ENCODE peak calls at places on chromosomes 6 and 20, in ten cellular contexts. One of them, this sample, is unnamed.

GRCh38 chr6:90086517-90086916 is 192.2 kb downstream of the GJA10 start:
- DNase-seq in IMR-90: peak; percentile 54
- DNase-seq in CD8-positive, alpha-beta T cell: no peak
- DNase-seq in mesendoderm: peak; percentile 59
- DNase-seq in iPS DF 6.9: no peak
- DNase-seq in ovary: no peak
- DNase-seq in neuronal stem cell: no peak
- DNase-seq in right lobe of liver: no peak
- DNase-seq in BJ: no peak
- DNase-seq in mammary epithelial cell: peak; percentile 94
- DNase-seq in this sample: no peak

GRCh38 chr20:4457566-4458543 is 263.9 kb upstream of the PRND start:
- DNase-seq in IMR-90: no peak
- DNase-seq in CD8-positive, alpha-beta T cell: no peak
- DNase-seq in mesendoderm: peak; percentile 82
- DNase-seq in iPS DF 6.9: no peak
- DNase-seq in ovary: no peak
- DNase-seq in neuronal stem cell: peak; percentile 39
- DNase-seq in right lobe of liver: no peak
- DNase-seq in BJ: no peak
- DNase-seq in mammary epithelial cell: peak; percentile 71
- DNase-seq in this sample: no peak

GRCh38 chr6:53437557-53438202 is 88.9 kb upstream of the ELOVL5 start:
- DNase-seq in IMR-90: peak; percentile 91
- DNase-seq in CD8-positive, alpha-beta T cell: no peak
- DNase-seq in mesendoderm: peak; percentile 78
- DNase-seq in iPS DF 6.9: peak; percentile 13
- DNase-seq in ovary: peak; percentile 29
- DNase-seq in neuronal stem cell: peak; percentile 27
- DNase-seq in right lobe of liver: no peak
- DNase-seq in BJ: peak; percentile 49
- DNase-seq in mammary epithelial cell: peak; percentile 75
- DNase-seq in this sample: no peak

GRCh38 chr6:160394654-160395035 is 46.5 kb downstream of the SLC22A3 start:
- DNase-seq in IMR-90: no peak
- DNase-seq in CD8-positive, alpha-beta T cell: no peak
- DNase-seq in mesendoderm: peak; percentile 61
- DNase-seq in iPS DF 6.9: no peak
- DNase-seq in ovary: no peak
- DNase-seq in neuronal stem cell: no peak
- DNase-seq in right lobe of liver: peak; percentile 69
- DNase-seq in BJ: no peak
- DNase-seq in mammary epithelial cell: no peak
- DNase-seq in this sample: no peak

GRCh38 chr20:38952153-38952552 is 10.0 kb upstream of the DHX35 start:
- DNase-seq in IMR-90: no peak
- DNase-seq in CD8-positive, alpha-beta T cell: no peak
- DNase-seq in mesendoderm: no peak
- DNase-seq in iPS DF 6.9: no peak
- DNase-seq in ovary: no peak
- DNase-seq in neuronal stem cell: no peak
- DNase-seq in right lobe of liver: no peak
- DNase-seq in BJ: no peak
- DNase-seq in mammary epithelial cell: peak; percentile 14
- DNase-seq in this sample: no peak

GRCh38 chr6:157813757-157814455 is 9.1 kb upstream of the SNX9 start:
- DNase-seq in IMR-90: peak; percentile 82
- DNase-seq in CD8-positive, alpha-beta T cell: no peak
- DNase-seq in mesendoderm: no peak
- DNase-seq in iPS DF 6.9: no peak
- DNase-seq in ovary: peak; percentile 42
- DNase-seq in neuronal stem cell: no peak
- DNase-seq in right lobe of liver: no peak
- DNase-seq in BJ: peak; percentile 80
- DNase-seq in mammary epithelial cell: peak; percentile 71
- DNase-seq in this sample: no peak

GRCh38 chr6:20744911-20745557 is 210.8 kb downstream of the CDKAL1 start:
- DNase-seq in IMR-90: no peak
- DNase-seq in CD8-positive, alpha-beta T cell: no peak
- DNase-seq in mesendoderm: no peak
- DNase-seq in iPS DF 6.9: no peak
- DNase-seq in ovary: no peak
- DNase-seq in neuronal stem cell: no peak
- DNase-seq in right lobe of liver: no peak
- DNase-seq in BJ: no peak
- DNase-seq in mammary epithelial cell: no peak
- DNase-seq in this sample: no peak

GRCh38 chr6:156345700-156346099 is 431.5 kb upstream of the ARID1B start:
- DNase-seq in IMR-90: no peak
- DNase-seq in CD8-positive, alpha-beta T cell: peak; percentile 11
- DNase-seq in mesendoderm: no peak
- DNase-seq in iPS DF 6.9: no peak
- DNase-seq in ovary: no peak
- DNase-seq in neuronal stem cell: no peak
- DNase-seq in right lobe of liver: no peak
- DNase-seq in BJ: no peak
- DNase-seq in mammary epithelial cell: no peak
- DNase-seq in this sample: no peak

GRCh38 chr20:50625986-50626677 is 65.2 kb downstream of the RIPOR3 start:
- DNase-seq in IMR-90: peak; percentile 39
- DNase-seq in CD8-positive, alpha-beta T cell: no peak
- DNase-seq in mesendoderm: peak; percentile 93
- DNase-seq in iPS DF 6.9: no peak
- DNase-seq in ovary: peak; percentile 75
- DNase-seq in neuronal stem cell: no peak
- DNase-seq in right lobe of liver: no peak
- DNase-seq in BJ: no peak
- DNase-seq in mammary epithelial cell: no peak
- DNase-seq in this sample: no peak

GRCh38 chr6:108165714-108166663 is at the start of gene NR2E1:
- DNase-seq in IMR-90: peak; percentile 9
- DNase-seq in CD8-positive, alpha-beta T cell: no peak
- DNase-seq in mesendoderm: no peak
- DNase-seq in iPS DF 6.9: no peak
- DNase-seq in ovary: no peak
- DNase-seq in neuronal stem cell: no peak
- DNase-seq in right lobe of liver: no peak
- DNase-seq in BJ: no peak
- DNase-seq in mammary epithelial cell: peak; percentile 25
- DNase-seq in this sample: no peak

GRCh38 chr6:80425089-80425823 is 318.8 kb downstream of the BCKDHB start:
- DNase-seq in IMR-90: peak; percentile 99
- DNase-seq in CD8-positive, alpha-beta T cell: no peak
- DNase-seq in mesendoderm: no peak
- DNase-seq in iPS DF 6.9: no peak
- DNase-seq in ovary: no peak
- DNase-seq in neuronal stem cell: no peak
- DNase-seq in right lobe of liver: no peak
- DNase-seq in BJ: peak; percentile 99
- DNase-seq in mammary epithelial cell: peak; percentile 59
- DNase-seq in this sample: no peak

GRCh38 chr6:114989279-114989964 is 646.6 kb upstream of the HS3ST5 start:
- DNase-seq in IMR-90: no peak
- DNase-seq in CD8-positive, alpha-beta T cell: peak; percentile 20
- DNase-seq in mesendoderm: no peak
- DNase-seq in iPS DF 6.9: no peak
- DNase-seq in ovary: no peak
- DNase-seq in neuronal stem cell: no peak
- DNase-seq in right lobe of liver: no peak
- DNase-seq in BJ: no peak
- DNase-seq in mammary epithelial cell: no peak
- DNase-seq in this sample: no peak

GRCh38 chr6:42928748-42929087 is 562 bp upstream of the CNPY3 start:
- DNase-seq in IMR-90: no peak
- DNase-seq in CD8-positive, alpha-beta T cell: no peak
- DNase-seq in mesendoderm: no peak
- DNase-seq in iPS DF 6.9: no peak
- DNase-seq in ovary: no peak
- DNase-seq in neuronal stem cell: no peak
- DNase-seq in right lobe of liver: no peak
- DNase-seq in BJ: no peak
- DNase-seq in mammary epithelial cell: no peak
- DNase-seq in this sample: no peak

GRCh38 chr20:23049201-23049932 is at the start of gene THBD:
- DNase-seq in IMR-90: peak; percentile 12
- DNase-seq in CD8-positive, alpha-beta T cell: no peak
- DNase-seq in mesendoderm: peak; percentile 57
- DNase-seq in iPS DF 6.9: no peak
- DNase-seq in ovary: peak; percentile 64
- DNase-seq in neuronal stem cell: peak; percentile 30
- DNase-seq in right lobe of liver: peak; percentile 73
- DNase-seq in BJ: no peak
- DNase-seq in mammary epithelial cell: peak; percentile 70
- DNase-seq in this sample: peak; percentile 88

GRCh38 chr20:23048283-23049200 is 930 bp downstream of the THBD start:
- DNase-seq in IMR-90: peak; percentile 1
- DNase-seq in CD8-positive, alpha-beta T cell: no peak
- DNase-seq in mesendoderm: peak; percentile 74
- DNase-seq in iPS DF 6.9: no peak
- DNase-seq in ovary: peak; percentile 50
- DNase-seq in neuronal stem cell: peak; percentile 24
- DNase-seq in right lobe of liver: peak; percentile 84
- DNase-seq in BJ: no peak
- DNase-seq in mammary epithelial cell: peak; percentile 39
- DNase-seq in this sample: peak; percentile 88

GRCh38 chr20:23047738-23048214 is 1.7 kb downstream of the THBD start:
- DNase-seq in IMR-90: no peak
- DNase-seq in CD8-positive, alpha-beta T cell: no peak
- DNase-seq in mesendoderm: peak; percentile 43
- DNase-seq in iPS DF 6.9: no peak
- DNase-seq in ovary: no peak
- DNase-seq in neuronal stem cell: no peak
- DNase-seq in right lobe of liver: no peak
- DNase-seq in BJ: no peak
- DNase-seq in mammary epithelial cell: no peak
- DNase-seq in this sample: peak; percentile 78

GRCh38 chr20:23050847-23051627 is 1.6 kb upstream of the THBD start:
- DNase-seq in IMR-90: peak; percentile 52
- DNase-seq in CD8-positive, alpha-beta T cell: no peak
- DNase-seq in mesendoderm: peak; percentile 96
- DNase-seq in iPS DF 6.9: peak; percentile 87
- DNase-seq in ovary: peak; percentile 77
- DNase-seq in neuronal stem cell: peak; percentile 87
- DNase-seq in right lobe of liver: peak; percentile 71
- DNase-seq in BJ: no peak
- DNase-seq in mammary epithelial cell: peak; percentile 63
- DNase-seq in this sample: peak; percentile 91

GRCh38 chr20:23049933-23050838 is 714 bp upstream of the THBD start:
- DNase-seq in IMR-90: no peak
- DNase-seq in CD8-positive, alpha-beta T cell: no peak
- DNase-seq in mesendoderm: peak; percentile 65
- DNase-seq in iPS DF 6.9: no peak
- DNase-seq in ovary: peak; percentile 47
- DNase-seq in neuronal stem cell: peak; percentile 29
- DNase-seq in right lobe of liver: peak; percentile 67
- DNase-seq in BJ: no peak
- DNase-seq in mammary epithelial cell: peak; percentile 47
- DNase-seq in this sample: peak; percentile 83
- H3K27me3 ChIP-seq in IMR-90: peaks cover 74% of the 10 kb centered on the region
- H3K27me3 ChIP-seq in CD8-positive, alpha-beta T cell: no peaks in the 10 kb centered on the region
- H3K27me3 ChIP-seq in mesendoderm: peaks cover 10% of the 10 kb centered on the region
- H3K27me3 ChIP-seq in iPS DF 6.9: peaks cover 24% of the 10 kb centered on the region
- H3K27me3 ChIP-seq in ovary: no peaks in the 10 kb centered on the region
- H3K27me3 ChIP-seq in neuronal stem cell: peaks cover 81% of the 10 kb centered on the region
- H3K27me3 ChIP-seq in right lobe of liver: no peaks in the 10 kb centered on the region
- H3K27me3 ChIP-seq in BJ: peaks cover 27% of the 10 kb centered on the region
- H3K27me3 ChIP-seq in mammary epithelial cell: no peaks in the 10 kb centered on the region
- H3K27me3 ChIP-seq in this sample: peaks cover 27% of the 10 kb centered on the region

DNA sequence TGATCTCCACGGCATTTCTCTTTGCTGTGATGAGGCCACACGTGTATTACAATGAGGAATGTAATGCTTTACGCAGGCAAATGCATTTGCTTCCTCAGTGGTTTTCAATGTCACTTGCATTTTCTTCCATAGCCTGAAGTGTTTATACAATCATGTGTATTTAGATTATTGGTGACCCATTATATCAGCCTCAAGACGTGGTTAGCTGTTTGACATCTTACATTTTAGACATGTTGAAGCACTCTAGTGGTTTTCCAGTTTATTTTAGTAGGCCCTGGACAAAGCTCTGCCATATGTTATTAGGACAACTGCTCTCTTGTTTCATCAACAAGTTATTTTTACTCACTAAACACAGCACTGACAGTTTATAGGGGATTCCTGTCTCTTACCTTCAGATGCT is 200.4 kb downstream of the UTRN start:
- DNase-seq in IMR-90: peak; percentile 78
- DNase-seq in CD8-positive, alpha-beta T cell: no peak
- DNase-seq in mesendoderm: no peak
- DNase-seq in iPS DF 6.9: no peak
- DNase-seq in ovary: no peak
- DNase-seq in neuronal stem cell: no peak
- DNase-seq in right lobe of liver: no peak
- DNase-seq in BJ: no peak
- DNase-seq in mammary epithelial cell: no peak
- DNase-seq in this sample: no peak
- H3K36me3 ChIP-seq in IMR-90: peaks cover 9% of the 10 kb centered on the region
- H3K36me3 ChIP-seq in CD8-positive, alpha-beta T cell: peaks cover 30% of the 10 kb centered on the region
- H3K36me3 ChIP-seq in mesendoderm: peaks cover 4% of the 10 kb centered on the region
- H3K36me3 ChIP-seq in iPS DF 6.9: peaks cover 6% of the 10 kb centered on the region
- H3K36me3 ChIP-seq in ovary: no peaks in the 10 kb centered on the region
- H3K36me3 ChIP-seq in neuronal stem cell: peaks cover 7% of the 10 kb centered on the region
- H3K36me3 ChIP-seq in right lobe of liver: peaks cover 18% of the 10 kb centered on the region
- H3K36me3 ChIP-seq in BJ: peaks cover 9% of the 10 kb centered on the region
- H3K36me3 ChIP-seq in mammary epithelial cell: peaks cover 2% of the 10 kb centered on the region
- H3K36me3 ChIP-seq in this sample: peaks cover 76% of the 10 kb centered on the region

DNA sequence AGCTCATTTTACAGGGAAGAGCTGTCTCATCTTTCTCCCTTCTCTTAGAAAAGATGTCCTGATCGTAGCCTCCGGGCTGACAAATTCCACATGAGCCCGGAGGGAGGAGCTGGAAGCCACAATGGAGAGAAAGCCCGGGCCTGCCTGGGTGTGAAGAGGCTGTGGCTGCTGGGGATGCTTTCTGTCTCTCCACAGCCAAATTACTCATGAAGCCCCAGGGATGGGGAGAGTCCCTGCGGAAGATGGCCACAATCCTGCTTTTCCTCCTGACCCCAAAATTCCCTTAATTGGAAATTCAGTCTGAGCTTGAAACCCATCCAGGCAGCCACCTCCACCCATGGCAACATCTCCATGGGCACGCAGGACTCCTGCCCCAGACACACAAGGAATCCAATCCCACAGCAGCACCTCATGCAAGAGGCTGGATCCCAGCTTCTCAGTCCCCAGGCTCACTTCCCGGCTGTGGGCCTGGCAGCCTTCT is 32.4 kb downstream of the JPH2 start:
- DNase-seq in IMR-90: no peak
- DNase-seq in CD8-positive, alpha-beta T cell: no peak
- DNase-seq in mesendoderm: peak; percentile 78
- DNase-seq in iPS DF 6.9: no peak
- DNase-seq in ovary: no peak
- DNase-seq in neuronal stem cell: no peak
- DNase-seq in right lobe of liver: no peak
- DNase-seq in BJ: peak; percentile 34
- DNase-seq in mammary epithelial cell: peak; percentile 67
- DNase-seq in this sample: no peak
- H3K27me3 ChIP-seq in IMR-90: no peaks in the 10 kb centered on the region
- H3K27me3 ChIP-seq in CD8-positive, alpha-beta T cell: no peaks in the 10 kb centered on the region
- H3K27me3 ChIP-seq in mesendoderm: no peaks in the 10 kb centered on the region
- H3K27me3 ChIP-seq in iPS DF 6.9: no peaks in the 10 kb centered on the region
- H3K27me3 ChIP-seq in ovary: no peaks in the 10 kb centered on the region
- H3K27me3 ChIP-seq in neuronal stem cell: no peaks in the 10 kb centered on the region
- H3K27me3 ChIP-seq in right lobe of liver: no peaks in the 10 kb centered on the region
- H3K27me3 ChIP-seq in BJ: no peaks in the 10 kb centered on the region
- H3K27me3 ChIP-seq in mammary epithelial cell: no peaks in the 10 kb centered on the region
- H3K27me3 ChIP-seq in this sample: no peaks in the 10 kb centered on the region

GRCh38 chr20:63020681-63021080 is 13.9 kb upstream of the BHLHE23 start:
- DNase-seq in IMR-90: no peak
- DNase-seq in CD8-positive, alpha-beta T cell: no peak
- DNase-seq in mesendoderm: no peak
- DNase-seq in iPS DF 6.9: no peak
- DNase-seq in ovary: no peak
- DNase-seq in neuronal stem cell: no peak
- DNase-seq in right lobe of liver: no peak
- DNase-seq in BJ: no peak
- DNase-seq in mammary epithelial cell: no peak
- DNase-seq in this sample: no peak
- H3K36me3 ChIP-seq in IMR-90: no peaks in the 10 kb centered on the region
- H3K36me3 ChIP-seq in CD8-positive, alpha-beta T cell: no peaks in the 10 kb centered on the region
- H3K36me3 ChIP-seq in mesendoderm: no peaks in the 10 kb centered on the region
- H3K36me3 ChIP-seq in iPS DF 6.9: no peaks in the 10 kb centered on the region
- H3K36me3 ChIP-seq in ovary: no peaks in the 10 kb centered on the region
- H3K36me3 ChIP-seq in neuronal stem cell: no peaks in the 10 kb centered on the region
- H3K36me3 ChIP-seq in right lobe of liver: no peaks in the 10 kb centered on the region
- H3K36me3 ChIP-seq in BJ: no peaks in the 10 kb centered on the region
- H3K36me3 ChIP-seq in mammary epithelial cell: no peaks in the 10 kb centered on the region
- H3K36me3 ChIP-seq in this sample: no peaks in the 10 kb centered on the region